ENCODE peak calls at places on chromosomes 16 and 17, in six cellular contexts. C, F, B, E, N and W are unnamed samples.

GRCh38 chr17:76004750-76005262 is 4.2 kb downstream of the CDK3 start:
- DNase-seq in C (no peak), F (no peak), B (no peak), E (no peak), N (no peak), W (no peak)

GRCh38 chr17:4771519-4772234 is at the start of gene TM4SF5:
- DNase-seq in C (no peak), F (peak; percentile 76), B (no peak), E (no peak), N (no peak), W (no peak)

GRCh38 chr16:65249768-65250167 is 127.9 kb upstream of the CDH11 start:
- DNase-seq in C (peak; percentile 67), F (peak; percentile 39), B (peak; percentile 69), E (no peak), N (no peak), W (no peak)

GRCh38 chr16:74726736-74727135 is 26.1 kb upstream of the MLKL start:
- DNase-seq in C (no peak), F (no peak), B (no peak), E (no peak), N (no peak), W (peak; percentile 85)

GRCh38 chr16:29743827-29744531 is 1.8 kb downstream of the C16orf54 start:
- DNase-seq in C (no peak), F (no peak), B (no peak), E (no peak), N (no peak), W (no peak)

GRCh38 chr17:77489898-77490265 is 349.1 kb downstream of the SEC14L1 start:
- DNase-seq in C (peak; percentile 94), F (peak; percentile 86), B (peak; percentile 82), E (no peak), N (no peak), W (no peak)

GRCh38 chr17:53687324-53687723 is 135.4 kb upstream of the KIF2B start:
- DNase-seq in C (no peak), F (no peak), B (no peak), E (no peak), N (no peak), W (no peak)

GRCh38 chr16:85385463-85386331 is 227.4 kb upstream of the GSE1 start:
- DNase-seq in C (no peak), F (no peak), B (peak; percentile 54), E (no peak), N (no peak), W (no peak)

GRCh38 chr17:71548540-71549190 is 572.2 kb upstream of the SOX9 start:
- DNase-seq in C (no peak), F (no peak), B (no peak), E (no peak), N (no peak), W (no peak)

GRCh38 chr17:40095944-40096791 is 4.2 kb downstream of the NR1D1 start:
- DNase-seq in C (peak; percentile 82), F (peak; percentile 57), B (peak; percentile 49), E (no peak), N (no peak), W (no peak)

GRCh38 chr16:89722392-89723278 is 1.3 kb downstream of the ZNF276 start:
- DNase-seq in C (peak; percentile 78), F (peak; percentile 83), B (peak; percentile 43), E (peak; percentile 50), N (no peak), W (peak; percentile 73)

GRCh38 chr17:29847527-29847931 is 82.5 kb downstream of the SSH2 start:
- DNase-seq in C (no peak), F (no peak), B (no peak), E (no peak), N (no peak), W (peak; percentile 58)

GRCh38 chr17:36777118-36777517 is 160.2 kb upstream of the LHX1 start:
- DNase-seq in C (no peak), F (no peak), B (no peak), E (no peak), N (no peak), W (peak; percentile 53)

GRCh38 chr17:28585891-28586290 is 9.2 kb upstream of the ALDOC start:
- DNase-seq in C (no peak), F (no peak), B (no peak), E (no peak), N (no peak), W (no peak)

GRCh38 chr16:48102083-48103008 is 53.4 kb downstream of the ABCC12 start:
- DNase-seq in C (no peak), F (no peak), B (no peak), E (no peak), N (no peak), W (peak; percentile 73)

GRCh38 chr17:29778936-29779811 is 150.9 kb downstream of the SSH2 start:
- DNase-seq in C (peak; percentile 85), F (peak; percentile 68), B (peak; percentile 80), E (peak; percentile 81), N (peak; percentile 84), W (peak; percentile 90)

GRCh38 chr16:1532081-1532760 is 1.2 kb upstream of the TMEM204 start:
- DNase-seq in C (peak; percentile 86), F (peak; percentile 51), B (peak; percentile 76), E (no peak), N (no peak), W (no peak)

GRCh38 chr17:40938981-40939380 is 1.5 kb upstream of the KRT23 start:
- DNase-seq in C (no peak), F (no peak), B (peak; percentile 28), E (no peak), N (no peak), W (no peak)

GRCh38 chr17:73595068-73595865 is 49.0 kb downstream of the SDK2 start:
- DNase-seq in C (no peak), F (peak; percentile 31), B (no peak), E (no peak), N (peak; percentile 72), W (peak; percentile 66)

GRCh38 chr17:63925615-63926014 is 6.5 kb downstream of the CD79B start:
- DNase-seq in C (no peak), F (no peak), B (no peak), E (no peak), N (no peak), W (peak; percentile 92)

GRCh38 chr16:13453325-13453724 is 466.6 kb upstream of the ERCC4 start:
- DNase-seq in C (no peak), F (no peak), B (no peak), E (no peak), N (no peak), W (no peak)

GRCh38 chr17:3796822-3797170 is 4.2 kb downstream of the ITGAE start:
- DNase-seq in C (no peak), F (no peak), B (no peak), E (no peak), N (no peak), W (no peak)

GRCh38 chr17:76095943-76096342 is 7.6 kb downstream of the EXOC7 start:
- DNase-seq in C (no peak), F (no peak), B (no peak), E (no peak), N (no peak), W (no peak)

GRCh38 chr17:36085710-36086268 is 4.2 kb downstream of the CCL3 start:
- DNase-seq in C (no peak), F (no peak), B (no peak), E (no peak), N (no peak), W (no peak)

GRCh38 chr17:50939542-50939794 is 73.3 kb upstream of the TOB1 start:
- DNase-seq in C (no peak), F (no peak), B (no peak), E (no peak), N (no peak), W (no peak)

GRCh38 chr17:45096926-45097325 is 35.4 kb downstream of the PLCD3 start:
- DNase-seq in C (no peak), F (no peak), B (no peak), E (no peak), N (no peak), W (no peak)

GRCh38 chr17:45101546-45101882 is 30.8 kb downstream of the PLCD3 start:
- DNase-seq in C (no peak), F (no peak), B (no peak), E (no peak), N (no peak), W (no peak)

GRCh38 chr17:45098081-45098868 is 34.0 kb downstream of the PLCD3 start:
- DNase-seq in C (no peak), F (no peak), B (no peak), E (no peak), N (no peak), W (no peak)

GRCh38 chr17:45096141-45096540 is 35.0 kb downstream of the NMT1 start:
- DNase-seq in C (no peak), F (no peak), B (no peak), E (peak; percentile 49), N (peak; percentile 76), W (peak; percentile 86)

DNA sequence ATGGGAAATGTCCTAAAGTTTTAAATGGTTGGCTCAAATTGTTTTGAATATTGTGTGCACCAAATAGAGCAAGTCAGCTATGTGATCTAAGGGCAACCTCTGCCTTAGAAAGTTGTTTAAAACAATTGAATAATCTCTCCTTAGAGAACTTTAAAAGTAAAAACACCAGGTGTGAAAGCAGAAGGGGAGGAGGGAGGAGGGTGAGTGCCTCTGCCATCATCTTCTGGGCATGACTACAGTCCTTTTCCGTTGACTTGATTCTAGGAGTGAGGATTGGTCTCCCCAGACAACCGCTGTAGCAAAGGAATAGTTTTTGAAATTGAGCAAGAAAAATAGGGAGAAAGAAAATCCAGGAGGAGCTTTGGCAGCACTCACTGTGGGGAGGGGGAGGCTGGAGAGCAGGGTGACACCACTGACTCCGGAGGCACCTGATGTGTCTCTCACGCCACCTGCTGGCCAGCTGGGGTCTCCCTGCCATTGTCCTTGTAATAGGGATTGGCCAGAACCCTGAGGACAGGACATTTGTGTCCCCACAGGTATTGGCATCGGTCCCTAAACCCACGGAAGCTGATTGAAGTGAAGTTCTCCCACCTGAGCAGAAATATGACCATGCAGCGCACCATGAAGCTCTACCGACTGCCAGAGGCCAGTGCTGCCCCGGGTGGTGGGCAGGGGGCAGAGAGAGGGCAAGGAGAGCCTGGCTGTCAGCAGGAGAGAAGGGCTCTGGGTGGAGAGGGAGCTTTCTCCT is 33.3 kb downstream of the PLCD3 start:
- DNase-seq in C (peak; percentile 97), F (peak; percentile 91), B (peak; percentile 86), E (peak; percentile 73), N (peak; percentile 99), W (peak; percentile 89)
- H3K27ac ChIP-seq in C (peak overlapping the region; percentile 64), F (no peak overlapping the region), B (peak overlapping the region; percentile 64), E (no peak overlapping the region), N (no peak overlapping the region), W (no peak overlapping the region)

GRCh38 chr17:55174133-55174532 is 90.6 kb upstream of the HLF start:
- DNase-seq in C (no peak), F (no peak), B (no peak), E (no peak), N (no peak), W (no peak)
- H3K4me3 ChIP-seq in C (no peak overlapping the region), F (no peak overlapping the region), B (no peak overlapping the region), E (no peak overlapping the region), N (no peak overlapping the region), W (no peak overlapping the region)

DNA sequence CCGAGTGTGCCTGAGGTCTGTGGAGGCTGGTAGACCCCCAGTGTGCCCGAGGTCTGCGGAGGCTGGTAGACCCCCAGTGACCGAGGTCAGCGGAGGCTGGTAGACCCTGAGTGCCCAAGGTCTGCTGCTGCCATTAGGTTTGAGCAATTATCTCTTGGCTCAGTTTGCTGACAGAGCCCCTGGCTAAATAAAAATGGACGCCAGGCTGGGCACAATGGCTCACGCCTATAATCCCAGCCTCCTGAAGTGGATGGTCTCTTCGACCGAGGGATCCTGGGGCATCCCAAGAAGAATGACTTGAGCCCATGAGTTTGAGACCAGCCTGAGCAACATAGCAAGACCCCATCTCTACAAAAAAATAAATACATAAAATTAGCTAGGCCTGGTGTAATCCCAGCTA is 98.7 kb upstream of the ZNF469 start:
- DNase-seq in C (no peak), F (no peak), B (no peak), E (no peak), N (no peak), W (no peak)
- H3K9me3 ChIP-seq in C (peaks cover 13% of the 10 kb centered on the region), F (peaks cover 32% of the 10 kb centered on the region), B (peaks cover 7% of the 10 kb centered on the region), E (peaks cover 3% of the 10 kb centered on the region), N (peaks cover 51% of the 10 kb centered on the region), W (peaks cover 37% of the 10 kb centered on the region)

GRCh38 chr17:17506181-17506741 is 10.1 kb upstream of the RASD1 start:
- DNase-seq in C (no peak), F (no peak), B (no peak), E (no peak), N (no peak), W (no peak)
- H3K27ac ChIP-seq in C (no peak overlapping the region), F (peak overlapping the region; percentile 21), B (no peak overlapping the region), E (no peak overlapping the region), N (peak overlapping the region; percentile 2), W (no peak overlapping the region)